ENCODE peak calls at places on chromosomes 6 and 20, in eight cellular contexts. X, R, V, F, N, O, A and P are unnamed samples.
A peak's percentile ranks its signal among the peaks of the same experiment; 100 is the strongest.

GRCh38 chr6:33583591-33584155 is 3.6 kb upstream of the BAK1 start:
- DNase-seq in X (no peak), R (no peak), V (no peak), F (no peak), N (no peak), O (no peak), A (no peak), P (no peak)

GRCh38 chr6:157665172-157665571 is 157.9 kb upstream of the SNX9 start:
- DNase-seq in X (no peak), R (no peak), V (no peak), F (no peak), N (no peak), O (no peak), A (no peak), P (no peak)

GRCh38 chr6:37289931-37290330 is 32.0 kb upstream of the TMEM217 start:
- DNase-seq in X (no peak), R (no peak), V (no peak), F (no peak), N (no peak), O (no peak), A (no peak), P (no peak)

GRCh38 chr6:26268659-26269402 is 96.2 kb upstream of the BTN3A2 start:
- DNase-seq in X (no peak), R (peak; percentile 68), V (no peak), F (no peak), N (no peak), O (no peak), A (no peak), P (no peak)

GRCh38 chr6:156780117-156780641 is 3.0 kb downstream of the ARID1B start:
- DNase-seq in X (peak; percentile 71), R (peak; percentile 80), V (no peak), F (no peak), N (peak; percentile 26), O (peak; percentile 84), A (no peak), P (peak; percentile 53)

GRCh38 chr20:51966296-51966971 is 164.1 kb upstream of the SALL4 start:
- DNase-seq in X (no peak), R (peak; percentile 75), V (no peak), F (peak; percentile 8), N (no peak), O (peak; percentile 60), A (no peak), P (peak; percentile 1)

GRCh38 chr6:72987305-72987704 is 238.0 kb downstream of the KHDC1L start:
- DNase-seq in X (no peak), R (no peak), V (no peak), F (no peak), N (no peak), O (no peak), A (no peak), P (no peak)

GRCh38 chr6:53179961-53180651 is 31.5 kb upstream of the GCM1 start:
- DNase-seq in X (no peak), R (peak; percentile 35), V (no peak), F (peak; percentile 8), N (peak; percentile 13), O (peak; percentile 22), A (peak; percentile 65), P (peak; percentile 63)

GRCh38 chr6:106666290-106667021 is 37.1 kb downstream of the QRSL1 start:
- DNase-seq in X (peak; percentile 64), R (no peak), V (no peak), F (no peak), N (no peak), O (no peak), A (no peak), P (no peak)

GRCh38 chr20:31827059-31827458 is 7.9 kb downstream of the MYLK2 start:
- DNase-seq in X (no peak), R (no peak), V (no peak), F (no peak), N (no peak), O (no peak), A (no peak), P (no peak)

GRCh38 chr6:47729019-47729418 is 30.6 kb downstream of the ADGRF4 start:
- DNase-seq in X (no peak), R (no peak), V (no peak), F (no peak), N (no peak), O (no peak), A (no peak), P (no peak)

GRCh38 chr6:85390105-85390728 is 59.7 kb upstream of the NT5E start:
- DNase-seq in X (no peak), R (peak; percentile 58), V (no peak), F (no peak), N (no peak), O (no peak), A (no peak), P (no peak)

GRCh38 chr6:92757926-92758325 is 661.4 kb downstream of the EPHA7 start:
- DNase-seq in X (no peak), R (no peak), V (no peak), F (no peak), N (no peak), O (no peak), A (no peak), P (no peak)

GRCh38 chr6:52293067-52293466 is 8.5 kb upstream of the MCM3 start:
- DNase-seq in X (no peak), R (no peak), V (no peak), F (no peak), N (no peak), O (no peak), A (no peak), P (no peak)

GRCh38 chr6:73299171-73300073 is 36.4 kb upstream of the KHDC1 start:
- DNase-seq in X (no peak), R (no peak), V (no peak), F (peak; percentile 10), N (no peak), O (no peak), A (no peak), P (no peak)

GRCh38 chr6:107800564-107801164 is 23.4 kb downstream of the SCML4 start:
- DNase-seq in X (no peak), R (no peak), V (no peak), F (no peak), N (no peak), O (no peak), A (no peak), P (no peak)

GRCh38 chr6:76708641-76709331 is 636.3 kb upstream of the IMPG1 start:
- DNase-seq in X (no peak), R (no peak), V (no peak), F (no peak), N (no peak), O (no peak), A (no peak), P (no peak)

GRCh38 chr20:12808006-12808567 is 200.7 kb upstream of the SPTLC3 start:
- DNase-seq in X (no peak), R (no peak), V (no peak), F (no peak), N (no peak), O (no peak), A (no peak), P (no peak)

GRCh38 chr6:11509471-11509870 is 28.1 kb upstream of the TMEM170B start:
- DNase-seq in X (no peak), R (no peak), V (no peak), F (no peak), N (no peak), O (no peak), A (no peak), P (no peak)

GRCh38 chr20:44601801-44602204 is 19.4 kb downstream of the PKIG start:
- DNase-seq in X (no peak), R (peak; percentile 34), V (no peak), F (peak; percentile 81), N (no peak), O (peak; percentile 81), A (no peak), P (no peak)

GRCh38 chr6:111858347-111858746 is 14.9 kb downstream of the FYN start:
- DNase-seq in X (no peak), R (no peak), V (no peak), F (no peak), N (no peak), O (no peak), A (no peak), P (no peak)

GRCh38 chr6:159934181-159934580 is 34.7 kb upstream of the IGF2R start:
- DNase-seq in X (no peak), R (no peak), V (no peak), F (no peak), N (no peak), O (no peak), A (no peak), P (no peak)

GRCh38 chr6:26743157-26743821 is 83.7 kb upstream of the ZNF322 start:
- DNase-seq in X (no peak), R (peak; percentile 33), V (no peak), F (no peak), N (no peak), O (peak; percentile 12), A (no peak), P (no peak)

GRCh38 chr20:10430000-10430466 is 4.0 kb downstream of the MKKS start:
- DNase-seq in X (no peak), R (no peak), V (no peak), F (no peak), N (no peak), O (no peak), A (no peak), P (no peak)

GRCh38 chr6:99016355-99016754 is 68.6 kb upstream of the FBXL4 start:
- DNase-seq in X (no peak), R (no peak), V (no peak), F (no peak), N (no peak), O (no peak), A (no peak), P (no peak)

GRCh38 chr20:62557425-62557824 is 81.6 kb upstream of the GATA5 start:
- DNase-seq in X (no peak), R (no peak), V (no peak), F (no peak), N (no peak), O (no peak), A (no peak), P (no peak)

GRCh38 chr6:155126727-155127439 is 131.8 kb downstream of the TIAM2 start:
- DNase-seq in X (no peak), R (peak; percentile 51), V (no peak), F (no peak), N (no peak), O (no peak), A (no peak), P (no peak)

GRCh38 chr20:61387204-61387958 is 135.3 kb downstream of the CDH4 start:
- DNase-seq in X (no peak), R (peak; percentile 70), V (no peak), F (no peak), N (no peak), O (peak; percentile 46), A (peak; percentile 77), P (no peak)

GRCh38 chr6:67200626-67201403 is 1434.3 kb upstream of the ADGRB3 start:
- DNase-seq in X (no peak), R (no peak), V (no peak), F (no peak), N (no peak), O (no peak), A (peak; percentile 17), P (no peak)

GRCh38 chr6:158938811-158939254 is 61.2 kb downstream of the RSPH3 start:
- DNase-seq in X (no peak), R (peak; percentile 49), V (no peak), F (no peak), N (no peak), O (no peak), A (no peak), P (no peak)

GRCh38 chr6:42257614-42258013 is 40.0 kb upstream of the MRPS10 start:
- DNase-seq in X (no peak), R (no peak), V (no peak), F (no peak), N (no peak), O (no peak), A (no peak), P (no peak)

GRCh38 chr6:71123051-71123450 is 165.6 kb upstream of the OGFRL1 start:
- DNase-seq in X (no peak), R (no peak), V (no peak), F (no peak), N (no peak), O (no peak), A (no peak), P (no peak)

GRCh38 chr20:7171911-7172310 is 404.4 kb downstream of the BMP2 start:
- DNase-seq in X (no peak), R (no peak), V (no peak), F (no peak), N (no peak), O (no peak), A (no peak), P (no peak)

GRCh38 chr6:150499882-150500312 is 99.8 kb upstream of the PLEKHG1 start:
- DNase-seq in X (no peak), R (no peak), V (no peak), F (no peak), N (no peak), O (no peak), A (no peak), P (no peak)